ENCODE peak calls at places on chromosomes 2 and 18, in five cellular contexts. One of them, this sample, is unnamed. For H3K27me3, the result is how much of the 10 kb centered on the place peaks cover.

GRCh38 chr2:6913415-6914157 is 3.6 kb upstream of the RNF144A start:
- DNase-seq in heart right ventricle: no peak
- DNase-seq in upper lobe of right lung: no peak
- DNase-seq in MM.1S: no peak
- DNase-seq in GM23338: no peak
- DNase-seq in this sample: no peak

GRCh38 chr18:8423051-8423558 is 186.1 kb upstream of the RAB12 start:
- DNase-seq in heart right ventricle: no peak
- DNase-seq in upper lobe of right lung: no peak
- DNase-seq in MM.1S: no peak
- DNase-seq in GM23338: no peak
- DNase-seq in this sample: no peak

GRCh38 chr2:175688241-175688640 is 313.8 kb downstream of the LNPK start:
- DNase-seq in heart right ventricle: no peak
- DNase-seq in upper lobe of right lung: no peak
- DNase-seq in MM.1S: no peak
- DNase-seq in GM23338: no peak
- DNase-seq in this sample: no peak

GRCh38 chr18:48790226-48790863 is 160.4 kb downstream of the SMAD7 start:
- DNase-seq in heart right ventricle: peak
- DNase-seq in upper lobe of right lung: peak
- DNase-seq in MM.1S: no peak
- DNase-seq in GM23338: no peak
- DNase-seq in this sample: peak

GRCh38 chr2:160321025-160321424 is 121.0 kb upstream of the ITGB6 start:
- DNase-seq in heart right ventricle: no peak
- DNase-seq in upper lobe of right lung: no peak
- DNase-seq in MM.1S: no peak
- DNase-seq in GM23338: no peak
- DNase-seq in this sample: peak

GRCh38 chr2:8285081-8285480 is 396.8 kb upstream of the ID2 start:
- DNase-seq in heart right ventricle: no peak
- DNase-seq in upper lobe of right lung: no peak
- DNase-seq in MM.1S: no peak
- DNase-seq in GM23338: peak
- DNase-seq in this sample: no peak

GRCh38 chr2:19255481-19255880 is 102.9 kb downstream of the OSR1 start:
- DNase-seq in heart right ventricle: no peak
- DNase-seq in upper lobe of right lung: no peak
- DNase-seq in MM.1S: no peak
- DNase-seq in GM23338: no peak
- DNase-seq in this sample: no peak

GRCh38 chr2:27888790-27889189 is 1.4 kb downstream of the RBKS start:
- DNase-seq in heart right ventricle: no peak
- DNase-seq in upper lobe of right lung: no peak
- DNase-seq in MM.1S: no peak
- DNase-seq in GM23338: no peak
- DNase-seq in this sample: no peak

GRCh38 chr2:124165698-124166097 is 140.6 kb downstream of the CNTNAP5 start:
- DNase-seq in heart right ventricle: no peak
- DNase-seq in upper lobe of right lung: no peak
- DNase-seq in MM.1S: no peak
- DNase-seq in GM23338: no peak
- DNase-seq in this sample: no peak

GRCh38 chr2:28691774-28692281 is 59.8 kb upstream of the PPP1CB start:
- DNase-seq in heart right ventricle: peak
- DNase-seq in upper lobe of right lung: no peak
- DNase-seq in MM.1S: no peak
- DNase-seq in GM23338: peak
- DNase-seq in this sample: peak

GRCh38 chr2:147845608-147846002 is 776 bp downstream of the ACVR2A start:
- DNase-seq in heart right ventricle: no peak
- DNase-seq in upper lobe of right lung: no peak
- DNase-seq in MM.1S: no peak
- DNase-seq in GM23338: no peak
- DNase-seq in this sample: no peak

GRCh38 chr2:191845876-191846786 is 757 bp downstream of the CAVIN2 start:
- DNase-seq in heart right ventricle: peak
- DNase-seq in upper lobe of right lung: peak
- DNase-seq in MM.1S: no peak
- DNase-seq in GM23338: no peak
- DNase-seq in this sample: no peak

GRCh38 chr2:241774419-241775222 is 2.0 kb upstream of the GAL3ST2 start:
- DNase-seq in heart right ventricle: no peak
- DNase-seq in upper lobe of right lung: peak
- DNase-seq in MM.1S: no peak
- DNase-seq in GM23338: no peak
- DNase-seq in this sample: no peak

GRCh38 chr2:190481339-190481738 is 53.2 kb downstream of the NEMP2 start:
- DNase-seq in heart right ventricle: no peak
- DNase-seq in upper lobe of right lung: no peak
- DNase-seq in MM.1S: no peak
- DNase-seq in GM23338: no peak
- DNase-seq in this sample: no peak

GRCh38 chr2:116117845-116118244 is 1675.4 kb downstream of the DPP10 start:
- DNase-seq in heart right ventricle: no peak
- DNase-seq in upper lobe of right lung: no peak
- DNase-seq in MM.1S: no peak
- DNase-seq in GM23338: no peak
- DNase-seq in this sample: no peak
- H3K27me3 ChIP-seq in heart right ventricle: under half
- H3K27me3 ChIP-seq in upper lobe of right lung: under half
- H3K27me3 ChIP-seq in MM.1S: under half
- H3K27me3 ChIP-seq in GM23338: under half
- H3K27me3 ChIP-seq in this sample: under half

GRCh38 chr2:11676640-11677039 is 6.6 kb upstream of the NTSR2 start:
- DNase-seq in heart right ventricle: no peak
- DNase-seq in upper lobe of right lung: peak
- DNase-seq in MM.1S: no peak
- DNase-seq in GM23338: peak
- DNase-seq in this sample: no peak

GRCh38 chr2:11675423-11676112 is 5.6 kb upstream of the NTSR2 start:
- DNase-seq in heart right ventricle: no peak
- DNase-seq in upper lobe of right lung: no peak
- DNase-seq in MM.1S: no peak
- DNase-seq in GM23338: no peak
- DNase-seq in this sample: no peak

GRCh38 chr2:11669454-11670291 is at the start of gene NTSR2:
- DNase-seq in heart right ventricle: peak
- DNase-seq in upper lobe of right lung: peak
- DNase-seq in MM.1S: no peak
- DNase-seq in GM23338: peak
- DNase-seq in this sample: peak

GRCh38 chr2:11674983-11675382 is 5.0 kb upstream of the NTSR2 start:
- DNase-seq in heart right ventricle: no peak
- DNase-seq in upper lobe of right lung: no peak
- DNase-seq in MM.1S: no peak
- DNase-seq in GM23338: no peak
- DNase-seq in this sample: no peak

GRCh38 chr2:11672404-11672803 is 2.4 kb upstream of the NTSR2 start:
- DNase-seq in heart right ventricle: no peak
- DNase-seq in upper lobe of right lung: no peak
- DNase-seq in MM.1S: no peak
- DNase-seq in GM23338: no peak
- DNase-seq in this sample: no peak
- H3K27me3 ChIP-seq in heart right ventricle: under half
- H3K27me3 ChIP-seq in upper lobe of right lung: under half
- H3K27me3 ChIP-seq in MM.1S: under half
- H3K27me3 ChIP-seq in GM23338: under half
- H3K27me3 ChIP-seq in this sample: under half

DNA sequence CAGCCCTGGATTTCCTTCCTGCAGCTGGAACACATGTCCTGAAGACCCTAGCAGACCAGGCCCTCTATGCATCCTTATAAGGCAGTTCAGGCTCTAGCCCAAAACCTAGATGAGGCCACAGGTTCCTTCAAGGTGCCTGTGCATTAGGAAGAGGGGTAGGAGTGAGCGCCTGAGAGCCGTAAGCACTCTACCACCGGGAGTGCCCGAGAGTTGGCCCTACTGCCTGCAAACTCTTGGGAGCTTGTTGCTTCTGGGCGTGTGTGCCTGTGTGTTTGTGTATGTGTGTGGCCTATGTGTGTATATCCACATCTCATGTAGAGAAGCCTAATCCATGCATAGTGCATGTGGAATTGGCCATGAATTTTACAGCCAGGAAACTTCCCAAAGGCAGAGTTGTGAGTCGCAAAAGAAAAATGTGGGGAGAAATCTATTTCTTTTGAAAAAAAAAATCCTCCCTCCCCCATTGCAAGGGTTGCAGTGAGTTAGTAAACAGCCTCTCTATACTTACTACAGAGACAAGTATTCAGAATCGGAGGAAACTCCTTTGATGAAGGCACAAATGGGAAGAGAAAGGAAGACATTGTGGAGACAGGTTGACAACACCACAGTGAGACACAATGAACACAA is 96.8 kb downstream of the ADD2 start:
- DNase-seq in heart right ventricle: no peak
- DNase-seq in upper lobe of right lung: no peak
- DNase-seq in MM.1S: no peak
- DNase-seq in GM23338: no peak
- DNase-seq in this sample: no peak
- H3K27me3 ChIP-seq in heart right ventricle: under half
- H3K27me3 ChIP-seq in upper lobe of right lung: under half
- H3K27me3 ChIP-seq in MM.1S: under half
- H3K27me3 ChIP-seq in GM23338: under half
- H3K27me3 ChIP-seq in this sample: under half

GRCh38 chr2:104890670-104891069 is 36.8 kb downstream of the POU3F3 start:
- DNase-seq in heart right ventricle: no peak
- DNase-seq in upper lobe of right lung: no peak
- DNase-seq in MM.1S: no peak
- DNase-seq in GM23338: no peak
- DNase-seq in this sample: no peak
- H3K27me3 ChIP-seq in heart right ventricle: under half
- H3K27me3 ChIP-seq in upper lobe of right lung: under half
- H3K27me3 ChIP-seq in MM.1S: under half
- H3K27me3 ChIP-seq in GM23338: under half
- H3K27me3 ChIP-seq in this sample: under half